ENCODE peak calls at places on chromosomes 12 and 14, in four cellular contexts. B is CD4-positive, CD25-positive, alpha-beta regulatory T cell; E is HCT116; K is OCI-LY7. W is an unnamed sample. For H3K9me3, the result is how much of the 10 kb centered on the place peaks cover.

GRCh38 chr12:24496755-24497154 is 452.1 kb downstream of the BCAT1 start:
- DNase-seq in B (no peak), E (no peak), K (no peak), W (no peak)

GRCh38 chr14:70143306-70143705 is 45.4 kb downstream of the SLC8A3 start:
- DNase-seq in B (no peak), E (no peak), K (no peak), W (no peak)

GRCh38 chr12:40312982-40313576 is 88.3 kb downstream of the LRRK2 start:
- DNase-seq in B (no peak), E (no peak), K (peak), W (no peak)

GRCh38 chr14:51783765-51784164 is 76.6 kb upstream of the GNG2 start:
- DNase-seq in B (no peak), E (no peak), K (no peak), W (no peak)

GRCh38 chr12:66035289-66035961 is 95.1 kb downstream of the LLPH start:
- DNase-seq in B (no peak), E (peak), K (peak), W (no peak)

GRCh38 chr14:95953111-95953724 is 76.6 kb downstream of the TUNAR start:
- DNase-seq in B (no peak), E (no peak), K (peak), W (no peak)

GRCh38 chr12:81644503-81644902 is 114.6 kb downstream of the PPFIA2 start:
- DNase-seq in B (no peak), E (peak), K (peak), W (no peak)

GRCh38 chr14:85281921-85282320 is 248.0 kb upstream of the FLRT2 start:
- DNase-seq in B (no peak), E (no peak), K (no peak), W (no peak)

GRCh38 chr14:90274019-90274418 is 17.7 kb downstream of the PSMC1 start:
- DNase-seq in B (no peak), E (no peak), K (no peak), W (no peak)

GRCh38 chr12:100699209-100699608 is 95.4 kb upstream of the ANO4 start:
- DNase-seq in B (no peak), E (no peak), K (peak), W (no peak)

GRCh38 chr14:38016497-38016896 is 191.2 kb upstream of the SSTR1 start:
- DNase-seq in B (no peak), E (peak), K (peak), W (no peak)

GRCh38 chr12:124786065-124786964 is 77.3 kb downstream of the SCARB1 start:
- DNase-seq in B (no peak), E (no peak), K (no peak), W (no peak)

GRCh38 chr14:60651936-60652673 is 2.8 kb upstream of the SIX1 start:
- DNase-seq in B (no peak), E (no peak), K (no peak), W (no peak)

GRCh38 chr12:101737476-101737875 is 1.8 kb downstream of the SYCP3 start:
- DNase-seq in B (no peak), E (no peak), K (no peak), W (no peak)

GRCh38 chr12:57384512-57384911 is 46.3 kb downstream of the R3HDM2 start:
- DNase-seq in B (no peak), E (no peak), K (no peak), W (no peak)

GRCh38 chr14:59428581-59429012 is 36.6 kb downstream of the GPR135 start:
- DNase-seq in B (no peak), E (no peak), K (peak), W (no peak)

GRCh38 chr14:22540286-22540685 is 48.7 kb downstream of the DAD1 start:
- DNase-seq in B (no peak), E (no peak), K (no peak), W (no peak)

GRCh38 chr12:113413488-113413939 is 8.7 kb upstream of the SDSL start:
- DNase-seq in B (no peak), E (no peak), K (no peak), W (no peak)

GRCh38 chr12:42560977-42561376 is 28.6 kb downstream of the PRICKLE1 start:
- DNase-seq in B (no peak), E (no peak), K (no peak), W (no peak)

GRCh38 chr12:106585237-106585834 is 2.5 kb downstream of the RFX4 start:
- DNase-seq in B (no peak), E (no peak), K (no peak), W (no peak)

GRCh38 chr12:10779103-10779502 is 23.3 kb downstream of the TAS2R7 start:
- DNase-seq in B (no peak), E (no peak), K (no peak), W (no peak)

GRCh38 chr12:50914872-50915484 is 37.4 kb upstream of the HIGD1C start:
- DNase-seq in B (no peak), E (no peak), K (no peak), W (no peak)
- H3K9me3 ChIP-seq in B (under half), E (under half), K (under half), W (under half)

DNA sequence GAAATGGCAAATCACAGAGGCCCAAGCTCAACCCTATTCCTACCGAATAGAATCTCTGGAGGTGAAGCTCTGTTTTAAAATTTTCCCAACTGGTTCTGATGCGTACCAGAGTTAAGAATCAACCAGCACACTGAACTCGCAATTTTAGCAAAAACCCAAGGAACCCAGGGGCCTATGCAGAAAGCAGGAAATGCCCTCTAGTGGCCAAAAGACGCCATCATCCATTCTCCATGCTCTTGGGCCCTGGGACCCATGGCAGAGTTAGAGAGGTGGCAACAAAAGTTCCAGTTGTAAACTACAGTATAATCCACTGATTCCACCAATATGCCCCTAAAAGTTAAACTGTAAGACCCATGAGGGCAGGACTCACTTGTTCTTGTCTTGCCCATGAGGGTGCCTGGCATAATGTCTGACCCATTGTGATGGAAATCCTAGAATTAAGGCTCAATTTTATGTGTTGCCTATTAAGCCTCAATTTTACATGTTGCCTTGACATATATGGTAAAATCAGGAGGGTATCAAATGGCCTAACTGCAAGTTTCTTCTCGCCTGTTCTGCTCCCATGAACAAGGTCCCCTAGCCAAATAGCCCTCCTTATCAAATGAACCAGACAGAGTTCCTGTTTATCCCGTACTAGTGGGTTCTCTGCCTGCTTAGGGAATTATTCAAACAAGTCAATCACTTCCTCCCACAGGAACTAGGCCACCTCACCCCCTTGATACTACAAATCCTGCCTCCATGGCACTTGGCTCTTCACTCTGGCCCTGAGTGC is 137.5 kb upstream of the CPM start:
- DNase-seq in B (peak), E (peak), K (peak), W (peak)
- H3K9me3 ChIP-seq in B (under half), E (under half), K (under half), W (under half)

DNA sequence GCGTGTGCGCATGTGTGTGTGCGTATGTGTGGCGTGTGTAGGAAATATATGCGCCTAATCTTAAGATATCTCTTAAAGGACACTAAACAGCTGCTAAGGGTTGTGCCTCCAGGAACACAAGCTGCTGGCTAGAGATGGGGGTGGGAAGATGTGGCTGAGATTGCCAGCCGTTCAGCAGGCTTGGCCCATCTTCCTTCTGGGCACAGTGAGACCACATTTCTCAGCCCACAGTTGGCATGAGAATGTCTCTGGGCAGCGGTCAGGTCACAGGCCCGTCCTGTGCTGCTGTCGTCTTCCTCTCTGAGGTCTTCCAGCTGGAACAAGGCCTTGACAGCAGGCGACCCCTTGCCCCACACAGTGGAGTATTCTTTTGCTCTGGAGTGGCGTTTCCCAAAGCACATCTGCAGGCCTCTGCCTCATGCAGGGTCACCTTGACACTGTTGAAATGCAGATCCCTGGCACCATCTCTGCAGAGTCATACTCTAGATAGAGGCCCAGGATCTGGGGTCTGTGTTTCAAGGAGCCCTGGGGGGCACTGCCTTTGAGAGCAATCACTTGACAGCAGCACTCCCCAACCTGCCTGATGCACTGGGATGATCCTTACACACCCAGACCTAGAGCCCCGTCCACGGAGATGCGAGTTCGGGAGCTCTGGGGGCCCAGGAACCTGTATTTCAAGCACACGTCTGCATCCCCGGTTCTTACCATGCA is 335.5 kb upstream of the SFSWAP start:
- DNase-seq in B (no peak), E (no peak), K (no peak), W (no peak)
- H3K9me3 ChIP-seq in B (under half), E (under half), K (under half), W (under half)

DNA sequence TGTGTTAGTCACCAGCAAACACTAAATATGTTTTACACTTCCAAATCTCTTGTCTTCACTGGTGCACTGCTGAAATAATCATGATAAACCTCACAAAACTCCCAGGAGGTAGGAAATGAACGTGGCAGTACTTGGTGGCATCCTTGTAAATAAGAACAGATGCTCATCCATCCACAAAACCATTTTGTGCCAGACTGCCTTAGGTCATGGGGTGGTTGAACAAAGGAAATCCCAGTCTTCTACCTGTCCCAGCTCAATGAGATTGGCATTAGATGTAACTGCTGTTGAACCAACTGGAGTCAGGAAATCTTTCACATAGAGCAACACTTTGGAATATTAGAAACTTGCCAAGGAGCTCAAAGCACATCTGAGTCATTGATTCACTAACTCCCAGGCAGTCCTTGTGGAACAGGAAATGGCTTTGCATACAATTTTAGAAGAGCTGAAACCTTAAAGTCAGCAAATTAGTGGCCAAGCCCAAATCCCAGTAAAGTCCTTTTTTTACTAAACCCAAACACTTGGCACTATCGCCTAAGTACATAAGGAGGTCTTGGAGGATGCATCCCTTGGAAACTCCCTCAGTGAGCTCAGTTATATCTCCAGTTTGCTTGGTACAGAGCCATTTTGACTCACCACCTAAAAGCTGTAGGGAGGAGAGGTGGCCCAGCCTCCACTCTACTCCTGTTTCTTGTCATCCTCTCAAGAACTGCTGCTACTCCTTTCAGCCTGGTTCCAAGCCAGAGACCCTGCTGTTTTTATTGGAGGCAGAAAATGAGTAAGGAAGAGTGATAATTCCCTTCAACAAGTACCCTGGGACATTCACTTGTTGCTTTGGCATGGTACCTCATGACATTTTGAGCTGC is 208.0 kb downstream of the NOVA1 start:
- DNase-seq in B (no peak), E (no peak), K (no peak), W (no peak)
- H3K9me3 ChIP-seq in B (under half), E (under half), K (under half), W (under half)

GRCh38 chr14:105830171-105830570 is 303.8 kb downstream of the TMEM121 start:
- DNase-seq in B (peak), E (no peak), K (peak), W (no peak)
- H3K9me3 ChIP-seq in B (under half), E (under half), K (under half), W (under half)

DNA sequence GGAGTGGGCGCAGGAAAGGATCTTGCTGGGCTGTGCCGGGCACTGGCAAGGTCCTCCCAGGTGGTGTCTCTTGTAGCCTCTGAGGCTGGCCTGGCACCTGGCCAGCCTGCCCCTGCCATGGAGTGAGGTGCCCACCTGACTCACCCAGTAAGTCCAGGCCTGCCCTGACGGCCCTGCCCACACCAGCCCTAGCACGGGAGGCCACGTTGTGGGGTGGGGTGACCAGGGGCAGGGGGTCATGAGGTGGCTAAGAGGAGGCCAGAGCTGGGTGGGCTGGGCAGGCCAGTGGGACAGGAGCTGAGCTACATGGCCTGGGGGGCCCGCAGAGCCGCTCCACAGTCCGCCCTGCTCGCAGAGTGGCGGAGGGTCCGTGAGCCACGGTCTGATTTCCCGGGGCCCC is 45.4 kb downstream of the KIF26A start:
- DNase-seq in B (no peak), E (no peak), K (no peak), W (no peak)
- H3K9me3 ChIP-seq in B (under half), E (under half), K (under half), W (under half)

DNA sequence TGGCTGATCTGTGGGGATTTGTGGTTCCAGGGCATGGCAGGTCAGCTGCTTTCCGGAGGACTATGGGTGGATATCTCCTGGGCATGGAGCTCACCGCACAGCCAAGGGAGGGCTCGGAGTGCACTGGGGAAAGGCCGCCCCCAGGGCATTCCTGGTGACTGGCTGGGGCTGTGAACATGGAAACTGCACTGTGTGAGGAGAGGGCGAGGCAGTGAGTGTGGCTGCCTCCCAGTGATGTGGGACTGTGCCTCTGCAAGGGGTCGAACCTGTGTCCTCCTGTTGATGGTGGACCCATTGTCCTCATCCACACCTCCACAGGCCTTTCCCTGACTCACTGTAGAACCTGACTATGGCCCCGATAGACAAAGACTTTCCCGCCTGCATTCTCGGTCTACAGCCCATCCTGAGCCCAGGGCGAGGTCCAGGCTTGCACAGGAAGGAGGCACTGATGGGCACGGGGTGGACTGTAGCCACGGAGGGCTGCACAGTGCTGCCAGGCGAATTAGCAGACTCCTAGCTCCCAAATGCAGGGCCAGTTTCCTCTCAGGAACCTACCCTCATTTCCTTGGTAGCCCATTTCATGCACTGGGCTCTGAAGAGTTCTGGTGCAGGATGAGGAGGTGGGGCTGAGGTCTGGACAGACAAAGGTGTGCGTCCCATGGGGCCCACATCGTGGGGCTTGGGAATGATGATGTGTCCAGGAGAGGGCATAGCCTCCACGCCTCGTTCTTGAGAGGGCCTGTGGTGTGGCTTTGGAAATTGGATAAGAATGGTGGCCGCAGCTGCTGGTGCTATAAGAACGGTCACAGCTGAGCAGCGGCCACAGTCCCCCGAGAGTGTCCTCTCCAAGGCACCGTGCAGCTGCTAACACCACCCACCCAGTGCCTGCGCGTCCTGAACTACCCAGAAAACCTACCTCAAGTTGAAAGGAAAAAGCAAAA is 415.1 kb downstream of the TMEM121 start:
- DNase-seq in B (no peak), E (no peak), K (no peak), W (no peak)
- H3K9me3 ChIP-seq in B (under half), E (under half), K (under half), W (under half)

GRCh38 chr14:105839425-105840265 is 313.3 kb downstream of the TMEM121 start:
- DNase-seq in B (no peak), E (no peak), K (no peak), W (no peak)
- H3K9me3 ChIP-seq in B (under half), E (under half), K (under half), W (under half)

GRCh38 chr12:132921685-132922084 is 34.3 kb upstream of the CHFR start:
- DNase-seq in B (no peak), E (peak), K (no peak), W (no peak)

GRCh38 chr12:132924356-132924755 is 31.8 kb downstream of the ZNF605 start:
- DNase-seq in B (no peak), E (no peak), K (no peak), W (no peak)

GRCh38 chr12:132922676-132923075 is 33.4 kb downstream of the ZNF605 start:
- DNase-seq in B (no peak), E (no peak), K (no peak), W (no peak)

GRCh38 chr12:132923356-132923909 is 32.7 kb downstream of the ZNF605 start:
- DNase-seq in B (no peak), E (no peak), K (no peak), W (no peak)

GRCh38 chr12:132918680-132919079 is 31.3 kb upstream of the CHFR start:
- DNase-seq in B (no peak), E (no peak), K (no peak), W (no peak)
- H3K9me3 ChIP-seq in B (half or more), E (under half), K (under half), W (under half)

W was measured in T-helper 17 cell.